ENCODE peak calls at places on chromosomes 2 and 18, in five cellular contexts. Q is stimulated activated naive CD4-positive, alpha-beta T cell; B is NCI-H510A; O is mucosa of descending colon; Y is stimulated activated CD4-positive, alpha-beta T cell treated with anti-CD3 and anti-CD28 coated beads, Interleukin-2, amount 100 ng/mL, for 24 hours. J is an unnamed sample.

GRCh38 chr18:60838677-60839076 is 466.1 kb upstream of the MC4R start:
- DNase-seq in Y (no peak), O (no peak), Q (no peak), B (no peak), J (no peak)

GRCh38 chr2:66865161-66865560 is 430.2 kb downstream of the MEIS1 start:
- DNase-seq in O (no peak), B (no peak), Q (no peak), Y (no peak), J (no peak)

GRCh38 chr2:158319269-158319668 is 137.3 kb downstream of the CCDC148 start:
- DNase-seq in O (no peak), Y (no peak), Q (no peak), B (no peak), J (no peak)

GRCh38 chr2:232310690-232311089 is 67.9 kb upstream of the ALPP start:
- DNase-seq in Q (no peak), Y (no peak), B (no peak), O (no peak), J (no peak)

GRCh38 chr2:195586062-195586713 is 70.8 kb upstream of the SLC39A10 start:
- DNase-seq in B (no peak), O (no peak), Q (no peak), Y (no peak), J (no peak)

GRCh38 chr2:169386621-169387235 is 24.4 kb upstream of the LRP2 start:
- DNase-seq in Q (no peak), O (no peak), B (no peak), Y (no peak), J (no peak)

GRCh38 chr2:239223029-239223329 is 177.8 kb downstream of the HDAC4 start:
- DNase-seq in B (no peak), Y (no peak), O (no peak), Q (no peak), J (no peak)

GRCh38 chr2:18119883-18120282 is 241.4 kb downstream of the KCNS3 start:
- DNase-seq in Q (no peak), Y (no peak), O (peak; percentile 5), B (no peak), J (no peak)

GRCh38 chr2:11955883-11956282 is 209.5 kb downstream of the LPIN1 start:
- DNase-seq in B (no peak), Q (no peak), Y (no peak), O (no peak), J (no peak)

GRCh38 chr2:121771976-121772742 is 16.7 kb downstream of the TSN start:
- DNase-seq in Y (no peak), Q (no peak), O (no peak), B (no peak), J (no peak)

J was measured in stimulated activated naive B cell treated with anti-CD40 and anti-IgM and Interleukin-4, amounts not matched to agents 10 μg/mL and 1 μg/mL and 100 μg/mL, for 72 hours.